ENCODE peak calls at places on chromosomes 4 and X, in six cellular contexts. One of them, this sample, is unnamed.

GRCh38 chrX:53184836-53185235 is 40.2 kb downstream of the KDM5C start:
- DNase-seq in activated naive CD8-positive, alpha-beta T cell treated with anti-CD3 and anti-CD28 coated beads, Interleukin-2, amount 50 U/mL, for 24 hours: no peak
- DNase-seq in GM12865: no peak
- DNase-seq in activated CD4-positive, alpha-beta T cell treated with anti-CD3 and anti-CD28 coated beads, Interleukin-2, amount 50 U/mL, for 4 hours: no peak
- DNase-seq in NCI-H526 treated with DMSO at 0.1 percent for 48 hours: no peak
- DNase-seq in NCI-H345: no peak
- DNase-seq in this sample: no peak

GRCh38 chrX:123422875-123423274 is 238.8 kb downstream of the GRIA3 start:
- DNase-seq in activated CD4-positive, alpha-beta T cell treated with anti-CD3 and anti-CD28 coated beads, Interleukin-2, amount 50 U/mL, for 4 hours: no peak
- DNase-seq in NCI-H526 treated with DMSO at 0.1 percent for 48 hours: no peak
- DNase-seq in GM12865: peak; percentile 35
- DNase-seq in NCI-H345: no peak
- DNase-seq in activated naive CD8-positive, alpha-beta T cell treated with anti-CD3 and anti-CD28 coated beads, Interleukin-2, amount 50 U/mL, for 24 hours: no peak
- DNase-seq in this sample: no peak

GRCh38 chrX:10387011-10387410 is 230.2 kb downstream of the CLCN4 start:
- DNase-seq in activated CD4-positive, alpha-beta T cell treated with anti-CD3 and anti-CD28 coated beads, Interleukin-2, amount 50 U/mL, for 4 hours: no peak
- DNase-seq in NCI-H345: no peak
- DNase-seq in NCI-H526 treated with DMSO at 0.1 percent for 48 hours: no peak
- DNase-seq in GM12865: no peak
- DNase-seq in activated naive CD8-positive, alpha-beta T cell treated with anti-CD3 and anti-CD28 coated beads, Interleukin-2, amount 50 U/mL, for 24 hours: no peak
- DNase-seq in this sample: no peak

GRCh38 chr4:123446791-123447474 is 50.3 kb downstream of the SPRY1 start:
- DNase-seq in activated CD4-positive, alpha-beta T cell treated with anti-CD3 and anti-CD28 coated beads, Interleukin-2, amount 50 U/mL, for 4 hours: no peak
- DNase-seq in NCI-H345: peak; percentile 57
- DNase-seq in activated naive CD8-positive, alpha-beta T cell treated with anti-CD3 and anti-CD28 coated beads, Interleukin-2, amount 50 U/mL, for 24 hours: no peak
- DNase-seq in NCI-H526 treated with DMSO at 0.1 percent for 48 hours: no peak
- DNase-seq in GM12865: no peak
- DNase-seq in this sample: no peak

GRCh38 chrX:14883826-14884225 is 10.6 kb downstream of the MOSPD2 start:
- DNase-seq in NCI-H526 treated with DMSO at 0.1 percent for 48 hours: no peak
- DNase-seq in activated naive CD8-positive, alpha-beta T cell treated with anti-CD3 and anti-CD28 coated beads, Interleukin-2, amount 50 U/mL, for 24 hours: no peak
- DNase-seq in GM12865: no peak
- DNase-seq in activated CD4-positive, alpha-beta T cell treated with anti-CD3 and anti-CD28 coated beads, Interleukin-2, amount 50 U/mL, for 4 hours: no peak
- DNase-seq in NCI-H345: no peak
- DNase-seq in this sample: no peak

GRCh38 chrX:108447303-108447702 is 7.7 kb downstream of the COL4A5 start:
- DNase-seq in activated naive CD8-positive, alpha-beta T cell treated with anti-CD3 and anti-CD28 coated beads, Interleukin-2, amount 50 U/mL, for 24 hours: no peak
- DNase-seq in GM12865: no peak
- DNase-seq in activated CD4-positive, alpha-beta T cell treated with anti-CD3 and anti-CD28 coated beads, Interleukin-2, amount 50 U/mL, for 4 hours: no peak
- DNase-seq in NCI-H345: no peak
- DNase-seq in NCI-H526 treated with DMSO at 0.1 percent for 48 hours: no peak
- DNase-seq in this sample: no peak

GRCh38 chr4:55008166-55009056 is 117.0 kb downstream of the KDR start:
- DNase-seq in NCI-H345: no peak
- DNase-seq in NCI-H526 treated with DMSO at 0.1 percent for 48 hours: no peak
- DNase-seq in activated naive CD8-positive, alpha-beta T cell treated with anti-CD3 and anti-CD28 coated beads, Interleukin-2, amount 50 U/mL, for 24 hours: peak; percentile 2
- DNase-seq in GM12865: no peak
- DNase-seq in activated CD4-positive, alpha-beta T cell treated with anti-CD3 and anti-CD28 coated beads, Interleukin-2, amount 50 U/mL, for 4 hours: no peak
- DNase-seq in this sample: peak; percentile 76

GRCh38 chr4:54232151-54232688 is 3.1 kb downstream of the PDGFRA start:
- DNase-seq in NCI-H345: no peak
- DNase-seq in NCI-H526 treated with DMSO at 0.1 percent for 48 hours: no peak
- DNase-seq in GM12865: no peak
- DNase-seq in activated naive CD8-positive, alpha-beta T cell treated with anti-CD3 and anti-CD28 coated beads, Interleukin-2, amount 50 U/mL, for 24 hours: peak; percentile 6
- DNase-seq in activated CD4-positive, alpha-beta T cell treated with anti-CD3 and anti-CD28 coated beads, Interleukin-2, amount 50 U/mL, for 4 hours: no peak
- DNase-seq in this sample: no peak

GRCh38 chrX:68508799-68509198 is 9.9 kb downstream of the YIPF6 start:
- DNase-seq in activated CD4-positive, alpha-beta T cell treated with anti-CD3 and anti-CD28 coated beads, Interleukin-2, amount 50 U/mL, for 4 hours: no peak
- DNase-seq in activated naive CD8-positive, alpha-beta T cell treated with anti-CD3 and anti-CD28 coated beads, Interleukin-2, amount 50 U/mL, for 24 hours: no peak
- DNase-seq in GM12865: no peak
- DNase-seq in NCI-H526 treated with DMSO at 0.1 percent for 48 hours: no peak
- DNase-seq in NCI-H345: no peak
- DNase-seq in this sample: no peak

GRCh38 chr4:72320185-72320948 is 248.7 kb downstream of the ADAMTS3 start:
- DNase-seq in activated CD4-positive, alpha-beta T cell treated with anti-CD3 and anti-CD28 coated beads, Interleukin-2, amount 50 U/mL, for 4 hours: no peak
- DNase-seq in GM12865: no peak
- DNase-seq in NCI-H345: no peak
- DNase-seq in activated naive CD8-positive, alpha-beta T cell treated with anti-CD3 and anti-CD28 coated beads, Interleukin-2, amount 50 U/mL, for 24 hours: no peak
- DNase-seq in NCI-H526 treated with DMSO at 0.1 percent for 48 hours: no peak
- DNase-seq in this sample: no peak

GRCh38 chr4:168836482-168836881 is 173.6 kb downstream of the CBR4 start:
- DNase-seq in GM12865: no peak
- DNase-seq in NCI-H345: no peak
- DNase-seq in activated naive CD8-positive, alpha-beta T cell treated with anti-CD3 and anti-CD28 coated beads, Interleukin-2, amount 50 U/mL, for 24 hours: no peak
- DNase-seq in NCI-H526 treated with DMSO at 0.1 percent for 48 hours: no peak
- DNase-seq in activated CD4-positive, alpha-beta T cell treated with anti-CD3 and anti-CD28 coated beads, Interleukin-2, amount 50 U/mL, for 4 hours: no peak
- DNase-seq in this sample: no peak

GRCh38 chr4:2797545-2798305 is 4.8 kb downstream of the SH3BP2 start:
- DNase-seq in NCI-H345: no peak
- DNase-seq in GM12865: peak; percentile 6
- DNase-seq in activated naive CD8-positive, alpha-beta T cell treated with anti-CD3 and anti-CD28 coated beads, Interleukin-2, amount 50 U/mL, for 24 hours: no peak
- DNase-seq in activated CD4-positive, alpha-beta T cell treated with anti-CD3 and anti-CD28 coated beads, Interleukin-2, amount 50 U/mL, for 4 hours: peak; percentile 62
- DNase-seq in NCI-H526 treated with DMSO at 0.1 percent for 48 hours: no peak
- DNase-seq in this sample: no peak

GRCh38 chr4:185383451-185383850 is 12.3 kb downstream of the LRP2BP start:
- DNase-seq in GM12865: no peak
- DNase-seq in activated naive CD8-positive, alpha-beta T cell treated with anti-CD3 and anti-CD28 coated beads, Interleukin-2, amount 50 U/mL, for 24 hours: no peak
- DNase-seq in NCI-H345: no peak
- DNase-seq in activated CD4-positive, alpha-beta T cell treated with anti-CD3 and anti-CD28 coated beads, Interleukin-2, amount 50 U/mL, for 4 hours: no peak
- DNase-seq in NCI-H526 treated with DMSO at 0.1 percent for 48 hours: no peak
- DNase-seq in this sample: no peak

GRCh38 chr4:3368841-3369760 is 72.7 kb upstream of the HGFAC start:
- DNase-seq in NCI-H526 treated with DMSO at 0.1 percent for 48 hours: no peak
- DNase-seq in activated naive CD8-positive, alpha-beta T cell treated with anti-CD3 and anti-CD28 coated beads, Interleukin-2, amount 50 U/mL, for 24 hours: no peak
- DNase-seq in NCI-H345: no peak
- DNase-seq in activated CD4-positive, alpha-beta T cell treated with anti-CD3 and anti-CD28 coated beads, Interleukin-2, amount 50 U/mL, for 4 hours: no peak
- DNase-seq in GM12865: no peak
- DNase-seq in this sample: no peak

GRCh38 chr4:112523764-112524505 is 8.0 kb upstream of the NEUROG2 start:
- DNase-seq in GM12865: peak; percentile 92
- DNase-seq in NCI-H345: peak; percentile 58
- DNase-seq in activated CD4-positive, alpha-beta T cell treated with anti-CD3 and anti-CD28 coated beads, Interleukin-2, amount 50 U/mL, for 4 hours: peak; percentile 60
- DNase-seq in activated naive CD8-positive, alpha-beta T cell treated with anti-CD3 and anti-CD28 coated beads, Interleukin-2, amount 50 U/mL, for 24 hours: peak; percentile 87
- DNase-seq in NCI-H526 treated with DMSO at 0.1 percent for 48 hours: peak; percentile 64
- DNase-seq in this sample: no peak

GRCh38 chr4:78610546-78611214 is 59.1 kb downstream of the ANXA3 start:
- DNase-seq in GM12865: no peak
- DNase-seq in activated CD4-positive, alpha-beta T cell treated with anti-CD3 and anti-CD28 coated beads, Interleukin-2, amount 50 U/mL, for 4 hours: no peak
- DNase-seq in NCI-H526 treated with DMSO at 0.1 percent for 48 hours: no peak
- DNase-seq in activated naive CD8-positive, alpha-beta T cell treated with anti-CD3 and anti-CD28 coated beads, Interleukin-2, amount 50 U/mL, for 24 hours: no peak
- DNase-seq in NCI-H345: no peak
- DNase-seq in this sample: no peak

GRCh38 chr4:150010525-150011126 is 67.6 kb upstream of the DCLK2 start:
- DNase-seq in activated CD4-positive, alpha-beta T cell treated with anti-CD3 and anti-CD28 coated beads, Interleukin-2, amount 50 U/mL, for 4 hours: no peak
- DNase-seq in NCI-H345: peak; percentile 59
- DNase-seq in activated naive CD8-positive, alpha-beta T cell treated with anti-CD3 and anti-CD28 coated beads, Interleukin-2, amount 50 U/mL, for 24 hours: no peak
- DNase-seq in GM12865: peak; percentile 44
- DNase-seq in NCI-H526 treated with DMSO at 0.1 percent for 48 hours: peak; percentile 83
- DNase-seq in this sample: no peak

GRCh38 chrX:87636533-87636932 is 118.9 kb downstream of the KLHL4 start:
- DNase-seq in NCI-H345: no peak
- DNase-seq in activated CD4-positive, alpha-beta T cell treated with anti-CD3 and anti-CD28 coated beads, Interleukin-2, amount 50 U/mL, for 4 hours: no peak
- DNase-seq in GM12865: no peak
- DNase-seq in NCI-H526 treated with DMSO at 0.1 percent for 48 hours: no peak
- DNase-seq in activated naive CD8-positive, alpha-beta T cell treated with anti-CD3 and anti-CD28 coated beads, Interleukin-2, amount 50 U/mL, for 24 hours: no peak
- DNase-seq in this sample: no peak

GRCh38 chrX:24561121-24561520 is 86.0 kb downstream of the PCYT1B start:
- DNase-seq in activated CD4-positive, alpha-beta T cell treated with anti-CD3 and anti-CD28 coated beads, Interleukin-2, amount 50 U/mL, for 4 hours: no peak
- DNase-seq in GM12865: peak; percentile 32
- DNase-seq in activated naive CD8-positive, alpha-beta T cell treated with anti-CD3 and anti-CD28 coated beads, Interleukin-2, amount 50 U/mL, for 24 hours: no peak
- DNase-seq in NCI-H526 treated with DMSO at 0.1 percent for 48 hours: peak; percentile 24
- DNase-seq in NCI-H345: no peak
- DNase-seq in this sample: no peak

GRCh38 chrX:139932077-139932900 is 564 bp downstream of the ATP11C start:
- DNase-seq in NCI-H526 treated with DMSO at 0.1 percent for 48 hours: peak; percentile 49
- DNase-seq in NCI-H345: peak; percentile 11
- DNase-seq in activated CD4-positive, alpha-beta T cell treated with anti-CD3 and anti-CD28 coated beads, Interleukin-2, amount 50 U/mL, for 4 hours: peak; percentile 17
- DNase-seq in GM12865: peak; percentile 54
- DNase-seq in activated naive CD8-positive, alpha-beta T cell treated with anti-CD3 and anti-CD28 coated beads, Interleukin-2, amount 50 U/mL, for 24 hours: peak; percentile 36
- DNase-seq in this sample: no peak

GRCh38 chr4:3416821-3417221 is 24.9 kb upstream of the HGFAC start:
- DNase-seq in activated naive CD8-positive, alpha-beta T cell treated with anti-CD3 and anti-CD28 coated beads, Interleukin-2, amount 50 U/mL, for 24 hours: no peak
- DNase-seq in NCI-H345: no peak
- DNase-seq in activated CD4-positive, alpha-beta T cell treated with anti-CD3 and anti-CD28 coated beads, Interleukin-2, amount 50 U/mL, for 4 hours: no peak
- DNase-seq in NCI-H526 treated with DMSO at 0.1 percent for 48 hours: no peak
- DNase-seq in GM12865: no peak
- DNase-seq in this sample: no peak

GRCh38 chr4:77095101-77095826 is 19.5 kb upstream of the CCNI start:
- DNase-seq in NCI-H345: peak; percentile 55
- DNase-seq in activated CD4-positive, alpha-beta T cell treated with anti-CD3 and anti-CD28 coated beads, Interleukin-2, amount 50 U/mL, for 4 hours: peak; percentile 66
- DNase-seq in activated naive CD8-positive, alpha-beta T cell treated with anti-CD3 and anti-CD28 coated beads, Interleukin-2, amount 50 U/mL, for 24 hours: peak; percentile 72
- DNase-seq in NCI-H526 treated with DMSO at 0.1 percent for 48 hours: peak; percentile 51
- DNase-seq in GM12865: peak; percentile 81
- DNase-seq in this sample: peak; percentile 40

GRCh38 chr4:97507587-97508245 is 635.6 kb downstream of the STPG2 start:
- DNase-seq in NCI-H345: no peak
- DNase-seq in activated naive CD8-positive, alpha-beta T cell treated with anti-CD3 and anti-CD28 coated beads, Interleukin-2, amount 50 U/mL, for 24 hours: no peak
- DNase-seq in GM12865: no peak
- DNase-seq in NCI-H526 treated with DMSO at 0.1 percent for 48 hours: no peak
- DNase-seq in activated CD4-positive, alpha-beta T cell treated with anti-CD3 and anti-CD28 coated beads, Interleukin-2, amount 50 U/mL, for 4 hours: no peak
- DNase-seq in this sample: peak; percentile 1

GRCh38 chrX:20742106-20742505 is 475.4 kb upstream of the RPS6KA3 start:
- DNase-seq in activated CD4-positive, alpha-beta T cell treated with anti-CD3 and anti-CD28 coated beads, Interleukin-2, amount 50 U/mL, for 4 hours: no peak
- DNase-seq in activated naive CD8-positive, alpha-beta T cell treated with anti-CD3 and anti-CD28 coated beads, Interleukin-2, amount 50 U/mL, for 24 hours: no peak
- DNase-seq in GM12865: no peak
- DNase-seq in NCI-H345: peak; percentile 79
- DNase-seq in NCI-H526 treated with DMSO at 0.1 percent for 48 hours: no peak
- DNase-seq in this sample: no peak

GRCh38 chrX:39941332-39941920 is 156.3 kb downstream of the BCOR start:
- DNase-seq in activated CD4-positive, alpha-beta T cell treated with anti-CD3 and anti-CD28 coated beads, Interleukin-2, amount 50 U/mL, for 4 hours: no peak
- DNase-seq in NCI-H526 treated with DMSO at 0.1 percent for 48 hours: no peak
- DNase-seq in GM12865: no peak
- DNase-seq in activated naive CD8-positive, alpha-beta T cell treated with anti-CD3 and anti-CD28 coated beads, Interleukin-2, amount 50 U/mL, for 24 hours: no peak
- DNase-seq in NCI-H345: no peak
- DNase-seq in this sample: no peak

GRCh38 chr4:7464259-7464655 is 29.5 kb upstream of the PSAPL1 start:
- DNase-seq in GM12865: no peak
- DNase-seq in activated CD4-positive, alpha-beta T cell treated with anti-CD3 and anti-CD28 coated beads, Interleukin-2, amount 50 U/mL, for 4 hours: no peak
- DNase-seq in activated naive CD8-positive, alpha-beta T cell treated with anti-CD3 and anti-CD28 coated beads, Interleukin-2, amount 50 U/mL, for 24 hours: no peak
- DNase-seq in NCI-H526 treated with DMSO at 0.1 percent for 48 hours: no peak
- DNase-seq in NCI-H345: no peak
- DNase-seq in this sample: no peak

GRCh38 chr4:114659386-114660008 is 60.9 kb downstream of the UGT8 start:
- DNase-seq in NCI-H345: peak; percentile 66
- DNase-seq in GM12865: peak; percentile 86
- DNase-seq in NCI-H526 treated with DMSO at 0.1 percent for 48 hours: peak; percentile 74
- DNase-seq in activated naive CD8-positive, alpha-beta T cell treated with anti-CD3 and anti-CD28 coated beads, Interleukin-2, amount 50 U/mL, for 24 hours: peak; percentile 17
- DNase-seq in activated CD4-positive, alpha-beta T cell treated with anti-CD3 and anti-CD28 coated beads, Interleukin-2, amount 50 U/mL, for 4 hours: peak; percentile 7
- DNase-seq in this sample: peak; percentile 10

GRCh38 chrX:13658602-13659001 is 5.7 kb downstream of the TCEANC start:
- DNase-seq in GM12865: peak; percentile 59
- DNase-seq in activated CD4-positive, alpha-beta T cell treated with anti-CD3 and anti-CD28 coated beads, Interleukin-2, amount 50 U/mL, for 4 hours: no peak
- DNase-seq in NCI-H345: peak; percentile 50
- DNase-seq in activated naive CD8-positive, alpha-beta T cell treated with anti-CD3 and anti-CD28 coated beads, Interleukin-2, amount 50 U/mL, for 24 hours: no peak
- DNase-seq in NCI-H526 treated with DMSO at 0.1 percent for 48 hours: peak; percentile 68
- DNase-seq in this sample: no peak

GRCh38 chrX:1196436-1196835 is 16.0 kb downstream of the CRLF2 start:
- DNase-seq in NCI-H345: no peak
- DNase-seq in activated naive CD8-positive, alpha-beta T cell treated with anti-CD3 and anti-CD28 coated beads, Interleukin-2, amount 50 U/mL, for 24 hours: no peak
- DNase-seq in NCI-H526 treated with DMSO at 0.1 percent for 48 hours: no peak
- DNase-seq in activated CD4-positive, alpha-beta T cell treated with anti-CD3 and anti-CD28 coated beads, Interleukin-2, amount 50 U/mL, for 4 hours: no peak
- DNase-seq in GM12865: no peak
- DNase-seq in this sample: no peak

GRCh38 chr4:140662082-140662869 is 93.5 kb upstream of the UCP1 start:
- DNase-seq in activated CD4-positive, alpha-beta T cell treated with anti-CD3 and anti-CD28 coated beads, Interleukin-2, amount 50 U/mL, for 4 hours: no peak
- DNase-seq in GM12865: no peak
- DNase-seq in activated naive CD8-positive, alpha-beta T cell treated with anti-CD3 and anti-CD28 coated beads, Interleukin-2, amount 50 U/mL, for 24 hours: no peak
- DNase-seq in NCI-H526 treated with DMSO at 0.1 percent for 48 hours: no peak
- DNase-seq in NCI-H345: no peak
- DNase-seq in this sample: no peak

GRCh38 chr4:1288786-1289185 is 905 bp upstream of the MAEA start:
- DNase-seq in activated CD4-positive, alpha-beta T cell treated with anti-CD3 and anti-CD28 coated beads, Interleukin-2, amount 50 U/mL, for 4 hours: no peak
- DNase-seq in NCI-H526 treated with DMSO at 0.1 percent for 48 hours: no peak
- DNase-seq in GM12865: no peak
- DNase-seq in activated naive CD8-positive, alpha-beta T cell treated with anti-CD3 and anti-CD28 coated beads, Interleukin-2, amount 50 U/mL, for 24 hours: no peak
- DNase-seq in NCI-H345: no peak
- DNase-seq in this sample: no peak

GRCh38 chr4:8254076-8254475 is 15.5 kb upstream of the HTRA3 start:
- DNase-seq in NCI-H526 treated with DMSO at 0.1 percent for 48 hours: no peak
- DNase-seq in NCI-H345: no peak
- DNase-seq in activated naive CD8-positive, alpha-beta T cell treated with anti-CD3 and anti-CD28 coated beads, Interleukin-2, amount 50 U/mL, for 24 hours: no peak
- DNase-seq in activated CD4-positive, alpha-beta T cell treated with anti-CD3 and anti-CD28 coated beads, Interleukin-2, amount 50 U/mL, for 4 hours: no peak
- DNase-seq in GM12865: no peak
- DNase-seq in this sample: no peak

GRCh38 chrX:113274345-113274744 is 433.7 kb upstream of the AMOT start:
- DNase-seq in GM12865: no peak
- DNase-seq in NCI-H345: no peak
- DNase-seq in activated naive CD8-positive, alpha-beta T cell treated with anti-CD3 and anti-CD28 coated beads, Interleukin-2, amount 50 U/mL, for 24 hours: no peak
- DNase-seq in NCI-H526 treated with DMSO at 0.1 percent for 48 hours: no peak
- DNase-seq in activated CD4-positive, alpha-beta T cell treated with anti-CD3 and anti-CD28 coated beads, Interleukin-2, amount 50 U/mL, for 4 hours: no peak
- DNase-seq in this sample: no peak

This sample was measured in pulmonary artery endothelial cell.